ENCODE peak calls at places on chromosomes 12 and 14, in four cellular contexts. Y, X, I and H are unnamed samples.

GRCh38 chr14:55127491-55127951 is 1.5 kb upstream of the LGALS3 start:
- DNase-seq in Y (no peak), X (no peak), I (no peak), H (no peak)

GRCh38 chr14:74945261-74945851 is 10.0 kb downstream of the PGF start:
- DNase-seq in Y (peak; percentile 56), X (peak; percentile 21), I (no peak), H (no peak)

GRCh38 chr12:122058750-122059149 is 19.8 kb upstream of the MLXIP start:
- DNase-seq in Y (no peak), X (no peak), I (no peak), H (no peak)

GRCh38 chr14:55005071-55005470 is 21.8 kb downstream of the WDHD1 start:
- DNase-seq in Y (no peak), X (no peak), I (peak; percentile 22), H (no peak)

GRCh38 chr12:54258286-54258685 is 21.6 kb downstream of the CBX5 start:
- DNase-seq in Y (no peak), X (no peak), I (no peak), H (no peak)

GRCh38 chr12:49190317-49190716 is 1.4 kb upstream of the TUBA1A start:
- DNase-seq in Y (no peak), X (no peak), I (no peak), H (no peak)

GRCh38 chr14:103533137-103533998 is 4.4 kb downstream of the TRMT61A start:
- DNase-seq in Y (no peak), X (no peak), I (no peak), H (no peak)

GRCh38 chr14:68807987-68808386 is 15.1 kb upstream of the ZFP36L1 start:
- DNase-seq in Y (peak; percentile 26), X (peak; percentile 21), I (no peak), H (no peak)

GRCh38 chr12:48788852-48789775 is at the start of gene ADCY6:
- DNase-seq in Y (peak; percentile 66), X (peak; percentile 75), I (peak; percentile 56), H (peak; percentile 90)

GRCh38 chr14:63504628-63505027 is 38.5 kb downstream of the PPP2R5E start:
- DNase-seq in Y (no peak), X (no peak), I (no peak), H (no peak)

GRCh38 chr14:31118892-31119291 is 88.7 kb downstream of the HECTD1 start:
- DNase-seq in Y (no peak), X (no peak), I (no peak), H (no peak)

GRCh38 chr14:76377675-76378074 is 1.7 kb downstream of the ESRRB start:
- DNase-seq in Y (no peak), X (no peak), I (no peak), H (no peak)

GRCh38 chr12:19461986-19462385 is 22.7 kb downstream of the AEBP2 start:
- DNase-seq in Y (no peak), X (no peak), I (no peak), H (no peak)

GRCh38 chr12:109744991-109745942 is 31.6 kb downstream of the FAM222A start:
- DNase-seq in Y (no peak), X (peak; percentile 2), I (no peak), H (no peak)

GRCh38 chr14:54676822-54677708 is 110.1 kb downstream of the SAMD4A start:
- DNase-seq in Y (no peak), X (peak; percentile 57), I (peak; percentile 90), H (no peak)

GRCh38 chr14:22316473-22316872 is 272.6 kb downstream of the DAD1 start:
- DNase-seq in Y (no peak), X (no peak), I (no peak), H (no peak)

GRCh38 chr12:89995870-89996269 is 287.2 kb upstream of the ATP2B1 start:
- DNase-seq in Y (no peak), X (no peak), I (no peak), H (no peak)

GRCh38 chr14:23494223-23494622 is 24.7 kb downstream of the NGDN start:
- DNase-seq in Y (no peak), X (no peak), I (no peak), H (no peak)

GRCh38 chr14:53412819-53413664 is 259.9 kb upstream of the DDHD1 start:
- DNase-seq in Y (no peak), X (no peak), I (no peak), H (no peak)

GRCh38 chr14:30118992-30119640 is 191.5 kb upstream of the PRKD1 start:
- DNase-seq in Y (no peak), X (no peak), I (no peak), H (no peak)

GRCh38 chr14:71117839-71118743 is 210.8 kb downstream of the PCNX1 start:
- DNase-seq in Y (no peak), X (no peak), I (no peak), H (no peak)

GRCh38 chr14:76405627-76406026 is 29.7 kb downstream of the ESRRB start:
- DNase-seq in Y (no peak), X (no peak), I (no peak), H (no peak)

GRCh38 chr14:70770490-70770889 is 38.8 kb downstream of the MAP3K9 start:
- DNase-seq in Y (no peak), X (no peak), I (no peak), H (no peak)

GRCh38 chr12:38911611-38912010 is 6.2 kb upstream of the CPNE8 start:
- DNase-seq in Y (no peak), X (no peak), I (no peak), H (no peak)
- TF ChIP-seq CTCF in Y (no peak), X (no peak), I (no peak), H (no peak)

GRCh38 chr14:102293784-102294183 is 11.2 kb downstream of the MOK start:
- DNase-seq in Y (no peak), X (no peak), I (no peak), H (no peak)
- TF ChIP-seq CTCF in Y (no peak), X (no peak), I (no peak), H (no peak)

DNA sequence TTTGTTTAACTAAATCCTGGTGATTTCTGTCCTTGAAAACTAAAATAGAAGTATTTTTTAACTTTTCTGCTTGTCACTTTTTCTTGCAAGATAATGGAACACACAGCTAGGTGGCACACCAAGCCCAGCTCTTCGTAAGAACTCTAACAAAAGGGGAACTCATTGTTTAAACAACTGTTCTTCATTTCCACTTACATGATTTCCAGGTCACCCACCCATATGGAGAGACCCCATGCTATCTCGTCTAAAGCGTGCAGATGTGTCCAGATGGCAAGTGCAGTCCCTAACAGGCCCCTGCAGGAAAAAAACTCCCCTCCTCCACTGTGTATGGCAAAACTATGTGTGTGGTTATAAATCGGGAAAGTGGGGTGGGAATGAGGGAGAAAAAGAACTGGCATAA is 43.3 kb upstream of the NT5DC3 start:
- DNase-seq in Y (no peak), X (no peak), I (peak; percentile 41), H (no peak)
- TF ChIP-seq CTCF in Y (no peak), X (peak; percentile 45), I (peak; percentile 61), H (peak; percentile 54)

GRCh38 chr12:15931590-15932053 is 20.5 kb downstream of the DERA start:
- DNase-seq in Y (no peak), X (no peak), I (no peak), H (no peak)
- TF ChIP-seq CTCF in Y (no peak), X (no peak), I (no peak), H (peak; percentile 5)

DNA sequence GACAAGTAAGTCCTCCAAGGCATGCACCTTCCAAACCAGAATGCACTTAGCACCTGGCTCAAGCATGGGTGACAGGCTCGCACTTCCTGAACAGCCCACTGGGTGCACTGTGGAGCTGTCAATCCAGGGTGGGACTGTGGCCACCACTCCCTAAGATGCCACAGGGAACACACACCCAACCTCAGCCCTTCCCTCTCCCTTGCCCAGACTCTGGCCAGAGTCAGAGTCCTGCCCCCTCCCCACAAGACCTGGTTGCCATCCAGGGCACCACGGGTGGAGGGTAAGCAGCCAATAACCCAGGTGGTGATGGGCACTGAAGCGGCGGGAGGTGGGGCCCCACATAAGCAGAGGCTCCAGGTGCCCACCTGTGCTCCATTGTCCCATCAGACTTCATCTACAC is 160.6 kb downstream of the MYRFL start:
- DNase-seq in Y (no peak), X (no peak), I (no peak), H (no peak)
- TF ChIP-seq CTCF in Y (no peak), X (no peak), I (no peak), H (no peak)

DNA sequence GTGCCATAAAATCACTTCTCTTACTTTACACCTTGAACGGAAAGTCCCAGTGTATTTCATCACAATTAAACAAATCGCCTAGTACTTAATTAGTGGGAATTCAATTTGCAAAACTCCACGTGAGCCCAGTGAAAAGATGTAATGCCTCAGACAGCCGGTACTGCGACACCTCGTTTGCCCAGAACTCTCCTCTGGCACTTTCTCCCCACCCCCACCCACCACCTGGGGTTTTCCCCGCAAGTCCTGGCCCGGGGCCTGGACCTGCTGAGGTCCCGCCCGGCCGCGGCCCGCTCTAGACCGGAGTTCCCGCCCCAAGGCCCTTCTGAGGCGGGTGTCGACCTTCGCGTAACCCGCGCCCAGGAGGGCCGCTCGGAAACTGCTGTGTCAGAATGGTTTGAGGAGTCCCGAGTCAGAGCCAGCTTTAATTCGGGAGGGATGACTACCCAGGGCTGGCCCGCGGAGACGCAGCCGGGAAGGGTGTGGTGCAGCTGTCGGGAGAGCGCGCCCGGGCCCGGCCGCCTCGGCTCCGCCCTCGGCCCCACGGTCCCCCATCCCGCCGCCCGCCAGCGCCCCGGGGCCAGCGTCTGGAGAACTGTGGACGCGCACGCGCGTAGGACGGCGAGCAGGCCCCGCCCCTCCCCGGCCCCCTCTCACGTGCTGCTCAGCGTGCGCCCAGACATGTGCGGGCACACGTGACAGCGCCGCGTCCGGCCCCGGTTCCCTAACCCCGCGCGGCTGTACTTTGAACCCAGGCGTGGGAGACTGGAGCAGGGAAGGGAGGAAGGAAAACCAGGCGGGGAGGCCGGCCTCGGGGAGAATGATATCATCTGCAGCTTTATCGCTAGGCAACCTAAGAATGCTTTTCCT is 10.8 kb downstream of the BHLHE41 start:
- DNase-seq in Y (peak; percentile 80), X (peak; percentile 94), I (peak; percentile 90), H (peak; percentile 55)
- TF ChIP-seq CTCF in Y (peak; percentile 21), X (peak; percentile 47), I (no peak), H (no peak)